ENCODE peak calls at places on chromosomes 3 and 15, in ten cellular contexts. G, F, O, Y, Z, A, U, E, W and P are unnamed samples.

GRCh38 chr3:180250172-180250571 is 213.4 kb upstream of the PEX5L start:
- DNase-seq in G (no peak), F (no peak), O (no peak), Y (no peak), Z (peak), A (no peak), U (peak), E (no peak), W (no peak), P (no peak)

GRCh38 chr3:15812183-15812582 is 14.4 kb upstream of the ANKRD28 start:
- DNase-seq in G (peak), F (no peak), O (no peak), Y (peak), Z (peak), A (peak), U (peak), E (no peak), W (peak), P (no peak)

GRCh38 chr3:140859592-140860336 is 81.9 kb upstream of the SLC25A36 start:
- DNase-seq in G (peak), F (no peak), O (no peak), Y (no peak), Z (peak), A (no peak), U (no peak), E (no peak), W (peak), P (no peak)

GRCh38 chr3:49802719-49803463 is at the start of gene INKA1:
- DNase-seq in G (peak), F (peak), O (peak), Y (peak), Z (peak), A (peak), U (peak), E (peak), W (peak), P (peak)

GRCh38 chr3:3666664-3667063 is 132.6 kb upstream of the LRRN1 start:
- DNase-seq in G (peak), F (no peak), O (no peak), Y (no peak), Z (no peak), A (no peak), U (no peak), E (no peak), W (no peak), P (peak)

GRCh38 chr15:70866982-70867644 is 13.2 kb upstream of the LARP6 start:
- DNase-seq in G (no peak), F (no peak), O (no peak), Y (no peak), Z (no peak), A (no peak), U (no peak), E (no peak), W (peak), P (no peak)

GRCh38 chr15:66763186-66764066 is 61.4 kb downstream of the SMAD6 start:
- DNase-seq in G (no peak), F (peak), O (peak), Y (no peak), Z (no peak), A (peak), U (peak), E (peak), W (no peak), P (no peak)

GRCh38 chr15:56839641-56840040 is 78.8 kb upstream of the TCF12 start:
- DNase-seq in G (no peak), F (no peak), O (no peak), Y (no peak), Z (peak), A (no peak), U (no peak), E (no peak), W (no peak), P (no peak)

GRCh38 chr3:111627092-111627491 is 31.9 kb upstream of the ZBED2 start:
- DNase-seq in G (no peak), F (no peak), O (no peak), Y (no peak), Z (peak), A (no peak), U (no peak), E (no peak), W (peak), P (no peak)

GRCh38 chr15:56758770-56759449 is 25.6 kb upstream of the ZNF280D start:
- DNase-seq in G (no peak), F (no peak), O (no peak), Y (no peak), Z (peak), A (no peak), U (peak), E (no peak), W (peak), P (no peak)

GRCh38 chr3:21542656-21543379 is 208.2 kb downstream of the ZNF385D start:
- DNase-seq in G (no peak), F (no peak), O (no peak), Y (no peak), Z (no peak), A (no peak), U (no peak), E (no peak), W (no peak), P (no peak)

GRCh38 chr3:112101946-112102345 is 15.8 kb downstream of the C3orf52 start:
- DNase-seq in G (no peak), F (no peak), O (no peak), Y (no peak), Z (peak), A (no peak), U (peak), E (no peak), W (peak), P (no peak)

GRCh38 chr15:63600646-63601025 is 3.4 kb downstream of the FBXL22 start:
- DNase-seq in G (peak), F (peak), O (peak), Y (peak), Z (peak), A (peak), U (peak), E (peak), W (peak), P (peak)

GRCh38 chr15:63600001-63600645 is 2.9 kb downstream of the FBXL22 start:
- DNase-seq in G (peak), F (peak), O (peak), Y (no peak), Z (no peak), A (no peak), U (peak), E (peak), W (peak), P (no peak)

GRCh38 chr15:63601026-63601726 is 4.0 kb downstream of the FBXL22 start:
- DNase-seq in G (peak), F (no peak), O (peak), Y (peak), Z (no peak), A (peak), U (peak), E (peak), W (peak), P (no peak)

GRCh38 chr15:63598467-63599400 is 1.5 kb downstream of the FBXL22 start:
- DNase-seq in G (no peak), F (no peak), O (peak), Y (no peak), Z (no peak), A (peak), U (peak), E (peak), W (peak), P (no peak)

DNA sequence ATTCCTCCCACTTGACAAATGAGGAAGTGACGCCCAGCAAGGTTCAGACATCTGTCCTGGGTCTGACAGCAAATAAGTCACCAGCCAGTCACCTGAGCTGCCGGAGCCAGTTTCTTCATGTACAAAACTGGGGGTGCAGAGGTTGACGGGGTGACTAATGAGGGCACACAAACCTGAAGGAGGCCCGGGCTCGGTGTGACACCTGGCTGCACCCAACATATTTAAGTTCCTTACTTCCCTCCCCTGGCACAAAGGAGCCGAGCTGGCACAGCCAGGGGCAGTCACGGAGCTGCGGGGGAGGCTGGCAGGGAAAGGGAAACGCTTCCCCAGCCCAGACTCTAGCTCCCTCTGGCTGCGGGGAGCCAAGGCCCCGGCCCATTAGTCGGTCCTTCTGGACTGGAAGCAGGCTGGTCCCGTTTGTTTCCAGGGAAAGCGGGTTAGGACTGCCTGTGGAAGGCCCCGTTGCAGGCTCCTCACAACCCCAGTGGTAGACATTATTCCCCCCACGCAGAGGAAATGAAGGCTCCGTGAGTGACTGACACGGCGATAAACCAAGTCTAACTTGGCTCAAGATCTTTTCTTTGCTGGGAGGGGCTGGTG is 2.3 kb downstream of the FBXL22 start:
- DNase-seq in G (peak), F (peak), O (peak), Y (peak), Z (peak), A (peak), U (peak), E (peak), W (peak), P (peak)
- H3K4me3 ChIP-seq in G (peak), F (no peak), O (peak), Y (peak), Z (peak), A (no peak), U (peak), E (peak), W (peak), P (peak)

DNA sequence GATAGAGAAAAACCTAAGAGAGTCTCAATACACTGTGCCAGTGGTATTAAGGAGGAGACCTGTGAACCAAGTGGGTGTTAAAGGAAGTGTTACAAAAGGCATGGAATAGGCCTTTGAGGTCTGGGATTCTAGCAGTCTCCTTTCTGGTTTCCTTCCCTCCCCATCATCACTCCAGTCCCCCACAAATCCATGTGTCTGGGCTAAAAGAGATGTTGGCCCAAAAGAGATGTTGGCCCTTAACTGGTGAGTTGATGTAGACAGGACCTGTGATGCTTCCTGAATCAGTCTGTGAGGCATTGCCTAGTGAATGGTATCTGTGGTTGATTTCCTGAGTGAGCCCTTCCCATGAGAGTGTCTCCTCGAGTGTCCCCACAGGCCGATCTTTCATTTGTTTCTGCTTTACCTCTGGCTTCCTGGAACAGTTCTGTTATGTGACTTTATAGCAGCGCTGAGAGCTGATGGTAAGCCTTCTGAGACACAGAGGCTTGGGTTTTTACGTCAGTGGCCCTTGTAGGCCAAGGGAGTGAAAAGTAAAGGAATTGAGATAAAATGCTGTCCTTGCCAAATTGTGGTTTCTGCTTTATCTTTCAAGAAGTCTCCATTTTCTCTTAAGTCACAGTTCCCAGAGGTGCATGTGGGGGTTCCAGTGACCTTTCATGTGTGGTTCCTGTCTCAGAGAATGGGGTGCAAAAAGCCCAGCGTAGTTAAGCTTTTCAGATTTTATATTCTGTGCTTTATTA is 87.8 kb downstream of the KLHL25 start:
- DNase-seq in G (peak), F (no peak), O (peak), Y (peak), Z (no peak), A (no peak), U (peak), E (peak), W (peak), P (no peak)
- H3K4me3 ChIP-seq in G (peak), F (no peak), O (no peak), Y (peak), Z (no peak), A (peak), U (peak), E (no peak), W (peak), P (peak)

DNA sequence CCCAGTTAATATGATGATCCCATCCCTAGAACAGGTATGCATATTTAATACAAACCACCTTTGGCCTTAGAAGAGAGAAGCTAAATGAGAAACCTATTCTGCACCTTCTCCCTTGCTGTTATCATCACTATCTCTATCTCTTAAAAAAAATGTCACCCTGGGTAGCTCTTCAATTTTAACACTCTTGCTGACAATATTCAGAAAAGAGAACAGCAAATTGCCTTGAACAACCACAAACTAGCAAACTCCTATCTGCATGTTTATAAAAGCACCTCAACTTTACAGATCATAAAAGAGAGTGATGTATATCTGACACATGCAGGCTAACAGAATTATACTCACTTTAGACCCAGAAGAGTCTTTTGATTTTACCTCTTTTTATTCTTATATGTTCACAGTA is 7.4 kb downstream of the TOP2B start:
- DNase-seq in G (no peak), F (no peak), O (no peak), Y (no peak), Z (no peak), A (no peak), U (no peak), E (no peak), W (no peak), P (no peak)
- H3K4me3 ChIP-seq in G (no peak), F (no peak), O (no peak), Y (no peak), Z (no peak), A (no peak), U (no peak), E (no peak), W (no peak), P (no peak)

DNA sequence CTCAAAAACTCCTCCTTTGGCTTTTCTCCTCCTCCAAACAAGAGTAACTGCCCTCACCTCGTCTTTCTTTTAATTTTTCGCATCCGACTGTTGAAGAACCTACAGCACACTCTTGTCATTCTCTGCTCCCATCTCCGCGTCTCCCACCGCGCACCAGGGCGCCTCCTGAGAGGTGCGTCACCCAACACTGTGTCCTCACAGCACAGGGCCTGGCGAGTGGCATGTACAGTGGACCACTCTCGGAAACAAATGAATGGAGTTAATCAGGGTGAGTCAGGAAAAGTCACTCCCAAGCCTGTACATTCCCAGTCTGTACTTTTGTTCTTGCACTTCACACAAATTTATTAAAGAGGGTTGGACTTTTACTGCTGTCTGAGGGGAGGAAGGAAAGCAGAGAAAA is 564 bp downstream of the COL6A6 start:
- DNase-seq in G (no peak), F (no peak), O (no peak), Y (no peak), Z (peak), A (peak), U (peak), E (no peak), W (no peak), P (no peak)
- H3K4me3 ChIP-seq in G (no peak), F (no peak), O (no peak), Y (no peak), Z (no peak), A (no peak), U (peak), E (no peak), W (no peak), P (no peak)

GRCh38 chr15:78049691-78050440 is 27.6 kb downstream of the TBC1D2B start:
- DNase-seq in G (peak), F (peak), O (peak), Y (peak), Z (peak), A (no peak), U (peak), E (no peak), W (peak), P (peak)
- H3K4me3 ChIP-seq in G (no peak), F (no peak), O (no peak), Y (peak), Z (no peak), A (no peak), U (peak), E (no peak), W (no peak), P (no peak)

DNA sequence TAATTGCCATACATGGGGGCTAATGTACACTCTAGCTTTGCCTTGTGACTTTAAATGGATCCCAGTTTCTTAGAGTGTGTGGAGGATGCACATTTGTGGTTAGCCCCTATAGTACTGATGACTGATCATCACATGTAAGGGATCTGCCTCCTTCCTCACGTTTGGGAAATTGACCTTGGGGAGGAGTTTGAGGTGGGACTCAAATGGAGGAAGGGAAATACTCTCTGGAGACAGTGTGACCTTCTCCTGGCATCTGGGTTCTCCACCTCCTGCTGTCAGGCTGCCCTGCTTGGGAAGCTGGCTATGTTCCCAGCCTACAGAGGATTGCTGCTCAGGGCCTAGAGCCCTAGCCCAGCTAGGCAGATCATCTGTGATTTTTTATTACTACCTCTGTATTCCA is 48.7 kb downstream of the PPM1L start:
- DNase-seq in G (no peak), F (peak), O (peak), Y (no peak), Z (no peak), A (peak), U (peak), E (no peak), W (peak), P (no peak)
- H3K4me3 ChIP-seq in G (no peak), F (no peak), O (no peak), Y (no peak), Z (no peak), A (no peak), U (no peak), E (no peak), W (no peak), P (no peak)

DNA sequence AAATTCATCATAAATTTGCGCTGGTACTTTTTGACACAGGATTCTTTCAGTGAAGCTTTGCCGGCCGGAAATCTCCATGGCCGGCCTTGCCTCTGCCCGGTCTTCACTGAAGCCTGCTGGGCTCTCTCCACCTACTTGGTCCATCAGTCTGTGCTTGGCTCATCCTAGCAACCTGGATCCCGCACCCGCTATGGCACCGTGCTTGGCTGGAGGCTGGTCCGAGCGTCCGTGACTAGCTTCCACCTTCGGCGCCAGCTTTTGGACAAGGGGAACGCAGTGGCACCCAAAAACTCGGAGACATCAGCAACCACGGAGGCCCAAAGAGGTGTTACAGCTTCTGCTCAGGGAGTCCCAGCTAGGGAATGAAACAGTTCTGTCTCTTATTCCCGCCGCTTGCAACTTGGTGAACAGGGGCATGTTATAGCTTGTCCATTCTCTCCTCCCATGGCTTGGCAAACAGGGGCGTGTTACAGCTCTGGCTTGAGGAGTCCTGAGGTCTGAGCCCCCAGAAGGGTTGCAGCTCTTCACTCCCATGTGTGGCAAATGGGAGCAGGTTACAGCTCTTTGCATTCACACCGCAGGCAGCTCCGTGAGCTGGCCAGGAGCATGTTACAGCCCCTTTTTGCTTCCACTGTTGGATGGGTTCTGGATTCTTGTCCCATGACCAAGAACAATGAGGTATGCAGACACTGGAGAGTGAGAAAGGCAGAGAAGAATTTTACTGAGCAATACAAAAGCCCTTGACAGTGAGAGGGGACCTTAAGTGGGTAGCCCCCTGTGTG is 204.2 kb downstream of the DIPK2A start:
- DNase-seq in G (no peak), F (no peak), O (no peak), Y (no peak), Z (no peak), A (no peak), U (no peak), E (no peak), W (no peak), P (no peak)
- H3K4me3 ChIP-seq in G (no peak), F (no peak), O (no peak), Y (no peak), Z (no peak), A (no peak), U (no peak), E (no peak), W (no peak), P (no peak)

GRCh38 chr15:74821091-74821789 is 5.2 kb upstream of the CPLX3 start:
- DNase-seq in G (peak), F (no peak), O (no peak), Y (no peak), Z (peak), A (peak), U (peak), E (no peak), W (no peak), P (peak)

GRCh38 chr15:74821790-74822158 is 4.7 kb upstream of the CPLX3 start:
- DNase-seq in G (no peak), F (no peak), O (no peak), Y (no peak), Z (no peak), A (no peak), U (no peak), E (no peak), W (no peak), P (no peak)

GRCh38 chr15:74820056-74820455 is 6.4 kb upstream of the CPLX3 start:
- DNase-seq in G (no peak), F (no peak), O (no peak), Y (no peak), Z (no peak), A (no peak), U (no peak), E (no peak), W (no peak), P (no peak)

GRCh38 chr15:74823324-74823723 is 3.1 kb upstream of the CPLX3 start:
- DNase-seq in G (no peak), F (no peak), O (no peak), Y (no peak), Z (no peak), A (no peak), U (no peak), E (no peak), W (no peak), P (no peak)

GRCh38 chr15:74822233-74822632 is 4.2 kb upstream of the CPLX3 start:
- DNase-seq in G (no peak), F (no peak), O (no peak), Y (no peak), Z (no peak), A (no peak), U (no peak), E (no peak), W (no peak), P (no peak)
- H3K4me3 ChIP-seq in G (no peak), F (no peak), O (no peak), Y (no peak), Z (no peak), A (no peak), U (no peak), E (no peak), W (no peak), P (no peak)